ENCODE peak calls at places on chromosomes 12 and 14, in four cellular contexts. X, R, O and E are unnamed samples.

GRCh38 chr12:94276725-94277124 is 128.3 kb downstream of the PLXNC1 start:
- DNase-seq in X (no peak), R (no peak), O (no peak), E (no peak)

GRCh38 chr14:64800000-64800399 is 79.7 kb downstream of the SPTB start:
- DNase-seq in X (peak), R (peak), O (no peak), E (peak)

GRCh38 chr14:53127151-53127550 is 26.0 kb downstream of the DDHD1 start:
- DNase-seq in X (no peak), R (no peak), O (no peak), E (no peak)

GRCh38 chr12:47022296-47022695 is 57.1 kb upstream of the PCED1B start:
- DNase-seq in X (no peak), R (peak), O (no peak), E (no peak)

GRCh38 chr14:73235531-73236155 is 1.7 kb upstream of the PAPLN start:
- DNase-seq in X (peak), R (no peak), O (peak), E (peak)

GRCh38 chr14:80152166-80152565 is 59.1 kb downstream of the DIO2 start:
- DNase-seq in X (no peak), R (no peak), O (no peak), E (no peak)

GRCh38 chr14:36271222-36271621 is 49.2 kb downstream of the MBIP start:
- DNase-seq in X (peak), R (no peak), O (no peak), E (no peak)

GRCh38 chr12:48827513-48828096 is 9.3 kb downstream of the CACNB3 start:
- DNase-seq in X (no peak), R (no peak), O (no peak), E (no peak)

GRCh38 chr12:13365782-13366366 is 169.3 kb downstream of the EMP1 start:
- DNase-seq in X (no peak), R (no peak), O (peak), E (no peak)

GRCh38 chr14:62117010-62117717 is 354.9 kb downstream of the SNAPC1 start:
- DNase-seq in X (peak), R (peak), O (peak), E (peak)

GRCh38 chr12:80443974-80444666 is at the start of gene PTPRQ:
- DNase-seq in X (no peak), R (peak), O (no peak), E (no peak)

GRCh38 chr14:36428350-36428749 is 91.7 kb downstream of the NKX2-1 start:
- DNase-seq in X (no peak), R (no peak), O (no peak), E (no peak)

GRCh38 chr14:76708771-76709170 is 52.5 kb upstream of the VASH1 start:
- DNase-seq in X (no peak), R (no peak), O (peak), E (no peak)

GRCh38 chr14:21825147-21825743 is 151.6 kb upstream of the OR4E1 start:
- DNase-seq in X (peak), R (peak), O (no peak), E (peak)

GRCh38 chr12:57066245-57066644 is 12.3 kb downstream of the NEMP1 start:
- DNase-seq in X (no peak), R (no peak), O (no peak), E (no peak)

GRCh38 chr12:34607520-34608195 is 585.4 kb downstream of the ALG10 start:
- DNase-seq in X (no peak), R (no peak), O (no peak), E (no peak)

GRCh38 chr14:65750906-65751305 is 338.4 kb downstream of the FUT8 start:
- DNase-seq in X (peak), R (no peak), O (no peak), E (no peak)

GRCh38 chr14:43413094-43413493 is 1094.0 kb downstream of the FSCB start:
- DNase-seq in X (no peak), R (no peak), O (no peak), E (no peak)

GRCh38 chr12:130628304-130628703 is 87.8 kb downstream of the RIMBP2 start:
- DNase-seq in X (no peak), R (no peak), O (no peak), E (no peak)

GRCh38 chr14:91694643-91695042 is 37.2 kb downstream of the CATSPERB start:
- DNase-seq in X (no peak), R (no peak), O (no peak), E (no peak)

GRCh38 chr14:77485901-77486678 is 12.5 kb downstream of the ISM2 start:
- DNase-seq in X (no peak), R (peak), O (no peak), E (no peak)

GRCh38 chr14:22465201-22465835 is 123.7 kb downstream of the DAD1 start:
- DNase-seq in X (no peak), R (peak), O (no peak), E (no peak)

GRCh38 chr12:107467716-107468115 is 217.9 kb upstream of the PWP1 start:
- DNase-seq in X (peak), R (peak), O (no peak), E (no peak)

GRCh38 chr12:64625243-64626077 is 15.2 kb downstream of the RASSF3 start:
- DNase-seq in X (peak), R (peak), O (no peak), E (no peak)

GRCh38 chr12:111598637-111599458 is at the start of gene ATXN2:
- DNase-seq in X (no peak), R (no peak), O (no peak), E (no peak)

GRCh38 chr14:27536748-27537147 is 938.9 kb upstream of the NOVA1 start:
- DNase-seq in X (no peak), R (no peak), O (no peak), E (no peak)

GRCh38 chr14:66514206-66514605 is 6.3 kb downstream of the GPHN start:
- DNase-seq in X (no peak), R (no peak), O (no peak), E (no peak)

GRCh38 chr14:31529053-31529452 is 32.2 kb upstream of the NUBPL start:
- DNase-seq in X (no peak), R (peak), O (no peak), E (no peak)

GRCh38 chr14:75070383-75070782 is 942 bp downstream of the ZC2HC1C start:
- DNase-seq in X (no peak), R (no peak), O (no peak), E (no peak)

GRCh38 chr14:24051162-24051788 is 534 bp upstream of the CARMIL3 start:
- DNase-seq in X (peak), R (no peak), O (peak), E (peak)

GRCh38 chr12:108526482-108527234 is 11.6 kb downstream of the FICD start:
- DNase-seq in X (peak), R (peak), O (no peak), E (no peak)

GRCh38 chr12:1357171-1357570 is 237.2 kb downstream of the FBXL14 start:
- DNase-seq in X (peak), R (peak), O (no peak), E (no peak)

GRCh38 chr14:64503184-64503433 is 529 bp downstream of the ZBTB25 start:
- DNase-seq in X (no peak), R (no peak), O (no peak), E (no peak)

GRCh38 chr12:123034022-123034541 is 53.6 kb downstream of the ARL6IP4 start:
- DNase-seq in X (no peak), R (no peak), O (no peak), E (no peak)

GRCh38 chr12:52615208-52615868 is 3.0 kb downstream of the KRT73 start:
- DNase-seq in X (no peak), R (peak), O (peak), E (peak)

GRCh38 chr12:71683633-71684032 is 2.2 kb upstream of the TMEM19 start:
- DNase-seq in X (no peak), R (no peak), O (no peak), E (no peak)

GRCh38 chr12:71685312-71685906 is 473 bp upstream of the TMEM19 start:
- DNase-seq in X (no peak), R (no peak), O (no peak), E (no peak)

GRCh38 chr12:71686658-71687025 is 760 bp downstream of the TMEM19 start:
- DNase-seq in X (no peak), R (peak), O (no peak), E (no peak)

GRCh38 chr12:71684081-71684480 is 1.8 kb upstream of the TMEM19 start:
- DNase-seq in X (peak), R (no peak), O (no peak), E (no peak)

GRCh38 chr12:71685961-71686657 is at the start of gene TMEM19:
- DNase-seq in X (peak), R (peak), O (peak), E (peak)
- H3K23ac ChIP-seq in X (no peak), R (peak), O (no peak), E (no peak)

DNA sequence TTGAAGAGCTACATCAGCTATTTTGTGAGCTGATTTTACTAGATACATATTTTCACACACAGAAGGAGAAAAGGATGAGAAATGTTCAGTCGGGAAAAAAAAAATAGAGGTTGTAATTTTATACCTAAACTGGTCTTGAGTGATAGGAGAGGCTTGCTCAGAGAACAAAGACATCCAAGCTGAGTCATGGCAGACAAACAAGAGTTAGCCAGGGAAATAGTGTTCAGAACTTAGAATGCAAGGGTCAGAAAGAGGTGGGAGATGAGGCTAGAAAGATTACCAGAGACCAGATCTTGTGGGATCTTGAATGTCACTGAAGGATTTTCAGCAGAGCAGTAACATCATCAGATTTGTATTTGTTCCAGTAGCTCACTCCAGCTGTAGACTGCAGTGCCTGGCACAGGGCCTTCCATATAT is 121.9 kb upstream of the ATF1 start:
- DNase-seq in X (no peak), R (peak), O (no peak), E (no peak)
- H3K56ac ChIP-seq in X (no peak), R (no peak), O (no peak), E (no peak)

GRCh38 chr12:96487634-96488033 is 1.7 kb upstream of the CFAP54 start:
- DNase-seq in X (peak), R (no peak), O (no peak), E (no peak)

GRCh38 chr12:96483116-96483515 is 6.3 kb upstream of the CFAP54 start:
- DNase-seq in X (no peak), R (no peak), O (no peak), E (no peak)

GRCh38 chr12:96489392-96490056 is at the start of gene CFAP54:
- DNase-seq in X (peak), R (peak), O (peak), E (peak)

GRCh38 chr12:96486751-96487150 is 2.6 kb upstream of the CFAP54 start:
- DNase-seq in X (no peak), R (no peak), O (no peak), E (no peak)

DNA sequence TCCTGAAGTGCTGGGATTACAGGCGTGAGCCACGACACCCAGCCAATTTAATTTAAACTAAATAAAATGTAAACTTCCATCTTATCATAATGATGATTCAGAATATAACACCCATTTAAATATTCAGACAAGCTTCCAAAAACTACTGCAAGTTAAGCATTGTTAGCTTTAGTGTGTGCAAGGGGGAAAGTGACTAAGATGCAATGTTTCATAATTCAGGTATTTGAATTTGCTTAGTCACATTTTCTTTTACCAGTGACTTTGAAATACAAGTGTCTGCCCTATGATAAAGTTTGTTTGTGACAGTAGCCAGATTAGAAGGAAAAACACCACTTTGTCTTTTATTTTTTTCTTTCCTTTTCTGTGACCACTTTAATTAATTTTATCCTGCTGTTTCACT is 2.2 kb upstream of the CFAP54 start:
- DNase-seq in X (no peak), R (peak), O (no peak), E (no peak)
- H3K9ac ChIP-seq in X (no peak), R (no peak), O (no peak), E (no peak)

GRCh38 chr14:88562831-88563686 is at the start of gene ZC3H14:
- DNase-seq in X (peak), R (peak), O (peak), E (peak)
- H3K23ac ChIP-seq in X (peak), R (peak), O (no peak), E (no peak)

GRCh38 chr12:7120166-7120565 is 8.5 kb downstream of the RBP5 start:
- DNase-seq in X (no peak), R (no peak), O (no peak), E (no peak)

GRCh38 chr12:7123806-7124519 is 4.7 kb downstream of the RBP5 start:
- DNase-seq in X (no peak), R (no peak), O (no peak), E (no peak)

GRCh38 chr12:7121324-7121723 is 7.4 kb downstream of the RBP5 start:
- DNase-seq in X (no peak), R (no peak), O (no peak), E (no peak)

GRCh38 chr12:7125632-7126227 is 3.0 kb downstream of the RBP5 start:
- DNase-seq in X (no peak), R (no peak), O (no peak), E (no peak)

GRCh38 chr12:7122876-7123769 is 5.6 kb downstream of the RBP5 start:
- DNase-seq in X (peak), R (no peak), O (no peak), E (no peak)
- H3K56ac ChIP-seq in X (no peak), R (no peak), O (no peak), E (no peak)

GRCh38 chr12:54683388-54683787 is 35.2 kb upstream of the DCD start:
- DNase-seq in X (peak), R (no peak), O (no peak), E (peak)

GRCh38 chr12:54682674-54683073 is 34.5 kb upstream of the DCD start:
- DNase-seq in X (no peak), R (no peak), O (no peak), E (no peak)

GRCh38 chr12:54688309-54689033 is 40.3 kb upstream of the DCD start:
- DNase-seq in X (no peak), R (no peak), O (no peak), E (no peak)

GRCh38 chr12:54689034-54689372 is 40.8 kb upstream of the DCD start:
- DNase-seq in X (peak), R (no peak), O (no peak), E (no peak)

DNA sequence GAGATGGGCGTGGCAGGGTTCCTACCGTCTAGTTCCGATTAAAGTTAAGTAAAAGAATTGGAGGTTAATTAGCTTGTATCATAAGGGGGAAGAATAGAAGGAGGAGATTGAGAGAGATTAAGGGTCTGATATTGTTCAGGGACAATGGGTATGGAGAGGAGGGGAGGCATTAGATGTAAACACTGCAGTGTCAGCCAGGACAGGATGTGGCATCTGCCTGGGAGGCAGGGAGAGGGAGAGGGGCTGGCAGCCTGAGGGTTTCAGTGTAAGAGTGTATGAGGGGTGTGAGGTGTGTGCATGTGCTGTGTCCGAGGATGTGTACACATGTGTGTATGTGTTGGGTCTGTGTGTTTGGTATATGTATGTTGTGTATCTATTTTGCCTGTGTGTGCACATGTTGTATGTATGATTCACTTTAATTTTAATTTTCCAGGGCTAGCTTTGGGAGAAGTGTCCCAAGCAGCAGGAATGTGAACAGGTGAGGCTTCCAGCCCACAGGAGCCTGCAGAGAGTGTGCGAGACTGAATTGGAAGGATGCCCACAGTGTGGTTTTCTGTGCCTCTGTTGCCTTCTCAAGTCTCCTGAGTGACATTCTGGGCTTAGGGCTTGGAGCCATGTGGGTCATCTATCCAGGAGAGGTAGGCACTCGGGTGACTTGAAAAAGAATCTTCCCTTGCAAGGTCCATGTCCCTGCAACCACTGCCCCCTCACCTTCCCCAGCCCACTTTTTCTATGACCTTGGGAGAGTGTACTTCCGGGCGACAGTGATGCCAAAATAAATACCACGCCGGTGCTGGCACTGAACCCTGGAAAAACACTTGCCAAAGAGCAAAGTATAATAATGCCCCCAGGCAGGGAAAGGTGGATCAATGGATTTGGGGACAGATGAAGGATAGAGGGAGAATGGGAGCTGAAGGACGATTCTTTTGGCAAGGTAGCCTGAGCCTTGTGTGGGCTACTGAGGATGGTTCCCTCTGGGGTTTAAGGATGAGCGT is 36.8 kb upstream of the DCD start:
- DNase-seq in X (peak), R (no peak), O (no peak), E (no peak)
- H3K9ac ChIP-seq in X (no peak), R (no peak), O (no peak), E (no peak)

DNA sequence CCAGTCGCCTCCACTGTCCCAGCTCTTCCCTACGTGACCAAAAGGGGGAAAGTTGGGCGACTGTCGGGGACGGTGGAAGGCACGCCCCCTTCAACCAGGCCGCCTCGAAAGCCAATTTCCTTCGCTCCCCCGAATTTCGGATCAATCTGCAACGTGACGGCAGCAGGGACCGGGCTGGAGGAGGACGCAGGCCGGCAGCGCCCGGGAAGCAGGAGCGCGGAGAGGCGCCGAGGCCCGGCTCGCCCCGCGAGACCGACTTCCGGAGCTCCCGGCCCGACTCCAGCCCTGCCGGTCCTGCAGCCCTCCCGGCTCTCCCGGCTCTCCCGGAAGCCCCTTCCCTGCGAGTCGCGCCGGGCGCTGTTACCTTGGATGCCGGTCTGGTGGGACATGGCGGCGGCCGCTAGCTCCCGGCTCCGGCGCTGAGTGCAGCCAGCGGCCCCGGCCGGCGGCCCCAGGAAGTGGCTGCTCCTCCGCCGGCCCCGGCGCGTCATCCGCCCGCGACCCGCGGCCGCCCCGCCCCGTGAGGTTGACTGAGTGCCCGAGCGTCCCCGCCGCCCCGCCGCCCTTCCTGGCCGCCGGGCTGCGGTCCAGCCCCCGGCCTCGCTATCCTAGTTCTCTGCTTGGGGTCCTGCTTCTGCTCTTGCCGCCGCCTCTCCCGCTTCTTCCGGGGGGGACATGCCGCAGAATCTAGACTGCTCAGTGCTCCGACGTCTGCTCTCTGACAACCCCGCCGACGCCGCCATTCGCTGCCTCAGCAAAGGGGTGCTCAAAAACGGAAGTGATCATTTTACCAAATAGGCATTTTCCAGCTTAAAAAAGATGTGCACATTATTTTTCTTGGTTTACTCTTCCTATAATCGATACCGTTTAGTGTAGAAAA is at the start of gene TWF1:
- DNase-seq in X (peak), R (peak), O (peak), E (peak)
- H3K23ac ChIP-seq in X (no peak), R (peak), O (peak), E (no peak)

GRCh38 chr14:92922883-92923743 is at the start of gene CHGA:
- DNase-seq in X (peak), R (peak), O (peak), E (peak)
- H3K56ac ChIP-seq in X (peak), R (no peak), O (no peak), E (no peak)